ENCODE peak calls at places on chromosomes 2 and 18, in seven cellular contexts. G is astrocyte of the spinal cord, D is aorta, L is Peyer's patch, T is left ventricle myocardium inferior, E is AG10803, N is adrenal gland. X is an unnamed sample.

GRCh38 chr18:70366174-70366573 is 77.3 kb downstream of the SOCS6 start:
- DNase-seq in G (no peak), D (no peak), L (no peak), T (no peak), E (no peak), N (no peak), X (no peak)

GRCh38 chr2:163469561-163469962 is 266.2 kb downstream of the FIGN start:
- DNase-seq in G (peak; percentile 48), D (no peak), L (no peak), T (no peak), E (peak; percentile 3), N (no peak), X (no peak)

GRCh38 chr2:238493880-238494572 is 67.3 kb downstream of the ASB1 start:
- DNase-seq in G (no peak), D (no peak), L (no peak), T (no peak), E (no peak), N (no peak), X (peak; percentile 63)

GRCh38 chr2:105802587-105802986 is 57.9 kb downstream of the NCK2 start:
- DNase-seq in G (no peak), D (no peak), L (no peak), T (no peak), E (no peak), N (no peak), X (peak; percentile 90)

GRCh38 chr18:22822841-22823508 is 110.2 kb upstream of the RBBP8 start:
- DNase-seq in G (no peak), D (no peak), L (no peak), T (no peak), E (no peak), N (no peak), X (peak; percentile 38)

GRCh38 chr2:154623819-154624218 is 74.7 kb upstream of the KCNJ3 start:
- DNase-seq in G (peak; percentile 52), D (no peak), L (no peak), T (no peak), E (peak; percentile 6), N (no peak), X (peak; percentile 69)

GRCh38 chr2:154403242-154403790 is 295.2 kb upstream of the KCNJ3 start:
- DNase-seq in G (no peak), D (no peak), L (no peak), T (no peak), E (no peak), N (no peak), X (no peak)

GRCh38 chr18:25144835-25145234 is 207.1 kb downstream of the ZNF521 start:
- DNase-seq in G (peak; percentile 88), D (no peak), L (no peak), T (no peak), E (peak; percentile 74), N (peak; percentile 60), X (no peak)

GRCh38 chr2:27727257-27727656 is 44.3 kb upstream of the MRPL33 start:
- DNase-seq in G (no peak), D (no peak), L (peak; percentile 76), T (no peak), E (no peak), N (peak; percentile 87), X (no peak)

GRCh38 chr2:85133751-85134254 is 611 bp downstream of the TCF7L1 start:
- DNase-seq in G (peak; percentile 40), D (peak; percentile 86), L (no peak), T (peak; percentile 40), E (peak; percentile 43), N (no peak), X (peak; percentile 18)

GRCh38 chr18:10659594-10659993 is 133.8 kb downstream of the NAPG start:
- DNase-seq in G (no peak), D (no peak), L (no peak), T (no peak), E (no peak), N (no peak), X (no peak)

GRCh38 chr2:28659127-28659526 is 92.5 kb upstream of the PPP1CB start:
- DNase-seq in G (no peak), D (no peak), L (no peak), T (no peak), E (no peak), N (no peak), X (no peak)

GRCh38 chr2:161416294-161416632 is at the start of gene TBR1:
- DNase-seq in G (peak; percentile 7), D (no peak), L (no peak), T (no peak), E (no peak), N (no peak), X (no peak)

GRCh38 chr2:192246297-192246696 is 51.6 kb upstream of the TMEFF2 start:
- DNase-seq in G (no peak), D (no peak), L (no peak), T (no peak), E (no peak), N (no peak), X (no peak)

GRCh38 chr2:223668302-223668998 is 66.3 kb upstream of the SCG2 start:
- DNase-seq in G (peak; percentile 12), D (no peak), L (no peak), T (no peak), E (peak; percentile 21), N (no peak), X (no peak)

GRCh38 chr18:10455726-10456453 is 1.5 kb downstream of the APCDD1 start:
- DNase-seq in G (no peak), D (no peak), L (no peak), T (no peak), E (no peak), N (no peak), X (no peak)

GRCh38 chr2:225486226-225486625 is 86.7 kb downstream of the NYAP2 start:
- DNase-seq in G (no peak), D (no peak), L (no peak), T (no peak), E (no peak), N (no peak), X (no peak)

GRCh38 chr18:75439356-75439755 is 11.9 kb upstream of the SMIM21 start:
- DNase-seq in G (no peak), D (no peak), L (no peak), T (no peak), E (no peak), N (no peak), X (no peak)

GRCh38 chr2:35973132-35973736 is 382.3 kb upstream of the CRIM1 start:
- DNase-seq in G (peak; percentile 26), D (no peak), L (no peak), T (no peak), E (peak; percentile 50), N (no peak), X (peak; percentile 36)

GRCh38 chr2:144449028-144449406 is 70.9 kb downstream of the ZEB2 start:
- DNase-seq in G (no peak), D (peak; percentile 74), L (peak; percentile 48), T (no peak), E (peak; percentile 33), N (peak; percentile 82), X (peak; percentile 41)

GRCh38 chr2:153408708-153409107 is 69.9 kb downstream of the RPRM start:
- DNase-seq in G (no peak), D (no peak), L (no peak), T (no peak), E (no peak), N (no peak), X (no peak)

DNA sequence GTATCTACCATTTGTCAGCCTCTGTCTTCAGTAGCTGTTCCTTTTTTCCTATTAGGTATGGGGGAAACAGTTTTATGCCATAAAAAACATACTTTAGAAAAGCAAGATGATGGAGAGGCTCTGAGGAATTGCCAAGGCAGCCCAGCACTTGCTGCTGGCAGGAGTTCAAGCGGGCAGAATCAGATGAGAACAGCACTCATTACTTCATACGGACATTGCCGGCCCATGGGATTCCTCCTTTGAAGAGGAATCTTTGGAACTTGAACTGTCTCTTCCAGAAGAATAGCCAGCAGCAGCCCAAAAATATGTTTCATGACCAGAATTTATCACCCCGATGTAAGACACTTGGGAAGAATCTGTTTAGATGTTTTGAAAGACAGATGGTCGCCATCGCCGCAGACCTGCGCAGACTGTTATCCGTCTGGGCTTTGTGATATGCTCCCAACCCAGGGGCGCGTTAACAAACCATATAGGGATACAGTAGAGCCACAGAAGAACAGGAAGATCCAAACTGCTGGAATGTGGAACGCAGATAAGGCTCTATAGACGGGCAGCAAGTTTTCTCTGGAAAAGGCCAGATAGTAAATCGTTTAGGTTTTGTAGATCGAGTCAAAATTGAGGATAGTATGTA is 3.6 kb upstream of the ADI1 start:
- DNase-seq in G (no peak), D (no peak), L (no peak), T (no peak), E (peak; percentile 87), N (no peak), X (no peak)
- H3K4me3 ChIP-seq in G (no peak overlapping the region), D (no peak overlapping the region), L (no peak overlapping the region), T (peak overlapping the region; percentile 15), E (peak overlapping the region; percentile 7), N (no peak overlapping the region), X (no peak overlapping the region)

GRCh38 chr18:46253498-46253897 is 149.3 kb downstream of the HAUS1 start:
- DNase-seq in G (peak; percentile 30), D (no peak), L (no peak), T (no peak), E (peak; percentile 49), N (no peak), X (no peak)

GRCh38 chr18:46247938-46248337 is 143.8 kb downstream of the HAUS1 start:
- DNase-seq in G (no peak), D (no peak), L (no peak), T (no peak), E (no peak), N (no peak), X (no peak)

GRCh38 chr18:46250812-46251173 is 146.6 kb downstream of the HAUS1 start:
- DNase-seq in G (no peak), D (no peak), L (no peak), T (no peak), E (no peak), N (no peak), X (no peak)

GRCh38 chr18:46252754-46253153 is 148.6 kb downstream of the HAUS1 start:
- DNase-seq in G (peak; percentile 49), D (no peak), L (no peak), T (no peak), E (peak; percentile 22), N (no peak), X (no peak)

GRCh38 chr18:46250084-46250811 is 146.1 kb downstream of the HAUS1 start:
- DNase-seq in G (peak; percentile 93), D (no peak), L (no peak), T (no peak), E (peak; percentile 67), N (no peak), X (peak; percentile 93)
- H3K4me3 ChIP-seq in G (no peak overlapping the region), D (no peak overlapping the region), L (peak overlapping the region; percentile 8), T (no peak overlapping the region), E (no peak overlapping the region), N (no peak overlapping the region), X (peak overlapping the region; percentile 32)

DNA sequence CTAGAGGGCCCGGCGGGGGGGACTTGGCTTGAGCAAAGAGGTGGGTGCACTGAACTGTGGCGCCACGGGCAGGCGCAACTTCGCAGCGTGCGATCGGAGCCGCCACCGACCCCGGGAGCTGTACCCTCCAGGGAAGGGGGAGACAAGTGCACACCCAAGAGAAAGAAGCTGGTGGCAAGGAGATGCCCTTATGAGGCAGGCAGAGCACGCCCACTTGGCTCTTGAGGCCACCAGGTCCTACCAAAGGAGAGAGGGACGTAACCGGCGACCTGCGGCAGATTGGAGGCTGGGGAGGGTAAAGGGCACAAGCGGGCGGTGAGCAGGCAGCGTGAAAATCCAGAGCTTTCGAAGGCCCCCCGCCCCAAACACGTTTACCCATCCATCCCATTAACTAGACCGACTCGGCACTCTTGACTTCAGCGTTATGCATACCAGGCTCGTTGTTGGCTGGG is 967 bp downstream of the DLX2 start:
- DNase-seq in G (no peak), D (peak; percentile 76), L (peak; percentile 56), T (no peak), E (no peak), N (no peak), X (no peak)
- H3K4me3 ChIP-seq in G (peak overlapping the region; percentile 51), D (no peak overlapping the region), L (peak overlapping the region; percentile 55), T (peak overlapping the region; percentile 67), E (peak overlapping the region; percentile 84), N (no peak overlapping the region), X (peak overlapping the region; percentile 70)

GRCh38 chr2:108377411-108377810 is 343 bp upstream of the SULT1C4 start:
- DNase-seq in G (peak; percentile 79), D (no peak), L (no peak), T (no peak), E (no peak), N (no peak), X (no peak)
- H3K4me3 ChIP-seq in G (no peak overlapping the region), D (no peak overlapping the region), L (no peak overlapping the region), T (peak overlapping the region; percentile 68), E (no peak overlapping the region), N (no peak overlapping the region), X (no peak overlapping the region)